ENCODE peak calls at places on chromosomes 16 and 17, in four cellular contexts. One of them, this sample, is unnamed. For H3K4me1, the result is how much of the 10 kb centered on the place peaks cover.

GRCh38 chr16:85662036-85662812 is 26.5 kb downstream of the GINS2 start:
- DNase-seq in Peyer's patch: no peak
- DNase-seq in PC-3: no peak
- DNase-seq in colonic mucosa: no peak
- DNase-seq in this sample: peak

GRCh38 chr17:4162366-4162765 is 19.4 kb downstream of the CYB5D2 start:
- DNase-seq in PC-3: no peak
- DNase-seq in colonic mucosa: no peak
- DNase-seq in Peyer's patch: no peak
- DNase-seq in this sample: no peak

GRCh38 chr17:57986841-57987581 is 1.0 kb downstream of the VEZF1 start:
- DNase-seq in PC-3: peak
- DNase-seq in Peyer's patch: peak
- DNase-seq in colonic mucosa: peak
- DNase-seq in this sample: peak

GRCh38 chr16:72312862-72313261 is 140.9 kb upstream of the PMFBP1 start:
- DNase-seq in colonic mucosa: no peak
- DNase-seq in Peyer's patch: no peak
- DNase-seq in PC-3: no peak
- DNase-seq in this sample: no peak

GRCh38 chr16:50532576-50532975 is 15.6 kb upstream of the NKD1 start:
- DNase-seq in Peyer's patch: no peak
- DNase-seq in PC-3: no peak
- DNase-seq in colonic mucosa: no peak
- DNase-seq in this sample: no peak

GRCh38 chr16:76195648-76196047 is 81.6 kb upstream of the CNTNAP4 start:
- DNase-seq in PC-3: no peak
- DNase-seq in colonic mucosa: no peak
- DNase-seq in Peyer's patch: no peak
- DNase-seq in this sample: no peak

GRCh38 chr16:81523387-81524115 is 78.9 kb downstream of the CMIP start:
- DNase-seq in Peyer's patch: no peak
- DNase-seq in PC-3: peak
- DNase-seq in colonic mucosa: no peak
- DNase-seq in this sample: peak

GRCh38 chr16:47142469-47143328 is 1.0 kb downstream of the NETO2 start:
- DNase-seq in PC-3: peak
- DNase-seq in Peyer's patch: peak
- DNase-seq in colonic mucosa: peak
- DNase-seq in this sample: peak

GRCh38 chr16:87086156-87086555 is 231.0 kb downstream of the C16orf95 start:
- DNase-seq in colonic mucosa: no peak
- DNase-seq in PC-3: peak
- DNase-seq in Peyer's patch: no peak
- DNase-seq in this sample: no peak

GRCh38 chr16:13839577-13839976 is 80.4 kb upstream of the ERCC4 start:
- DNase-seq in Peyer's patch: no peak
- DNase-seq in PC-3: no peak
- DNase-seq in colonic mucosa: no peak
- DNase-seq in this sample: no peak

GRCh38 chr17:39325528-39326240 is 75.7 kb downstream of the FBXL20 start:
- DNase-seq in Peyer's patch: no peak
- DNase-seq in PC-3: no peak
- DNase-seq in colonic mucosa: no peak
- DNase-seq in this sample: no peak

GRCh38 chr17:49993423-49994037 is 1.5 kb downstream of the DLX3 start:
- DNase-seq in Peyer's patch: peak
- DNase-seq in PC-3: peak
- DNase-seq in colonic mucosa: no peak
- DNase-seq in this sample: no peak

GRCh38 chr17:10557422-10557821 is 8.0 kb upstream of the MYH2 start:
- DNase-seq in Peyer's patch: no peak
- DNase-seq in colonic mucosa: no peak
- DNase-seq in PC-3: no peak
- DNase-seq in this sample: no peak

GRCh38 chr16:89200124-89200849 is at the start of gene SLC22A31:
- DNase-seq in PC-3: no peak
- DNase-seq in Peyer's patch: no peak
- DNase-seq in colonic mucosa: no peak
- DNase-seq in this sample: peak

DNA sequence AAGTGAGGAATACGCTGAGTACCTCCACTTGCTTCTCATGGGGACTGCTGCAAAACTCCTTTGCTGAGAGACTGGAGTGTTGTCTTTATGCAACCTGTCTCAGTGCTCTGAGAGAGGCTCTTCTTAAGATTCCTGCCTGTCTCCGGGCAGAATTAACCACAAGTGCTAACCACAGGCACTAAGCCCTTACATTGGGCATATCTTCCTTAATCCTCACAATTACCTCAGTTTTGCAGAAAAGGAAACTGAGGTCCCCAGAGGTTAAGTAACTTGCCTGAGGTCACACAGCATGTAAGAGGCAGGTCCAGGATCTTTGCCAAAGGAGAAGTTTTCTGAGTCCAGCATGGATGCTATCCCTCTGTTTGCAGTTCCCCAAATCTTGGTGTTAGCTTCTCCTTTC is 86.0 kb downstream of the GP2 start:
- DNase-seq in PC-3: no peak
- DNase-seq in Peyer's patch: no peak
- DNase-seq in colonic mucosa: no peak
- DNase-seq in this sample: no peak
- H3K4me1 ChIP-seq in PC-3: under half
- H3K4me1 ChIP-seq in Peyer's patch: under half
- H3K4me1 ChIP-seq in colonic mucosa: under half
- H3K4me1 ChIP-seq in this sample: under half

GRCh38 chr16:2016407-2016922 is 3.1 kb upstream of the NPW start:
- DNase-seq in colonic mucosa: no peak
- DNase-seq in Peyer's patch: no peak
- DNase-seq in PC-3: no peak
- DNase-seq in this sample: peak
- TF ChIP-seq CTCF in colonic mucosa: no peak
- TF ChIP-seq CTCF in Peyer's patch: no peak
- TF ChIP-seq CTCF in PC-3: peak
- TF ChIP-seq CTCF in this sample: no peak

DNA sequence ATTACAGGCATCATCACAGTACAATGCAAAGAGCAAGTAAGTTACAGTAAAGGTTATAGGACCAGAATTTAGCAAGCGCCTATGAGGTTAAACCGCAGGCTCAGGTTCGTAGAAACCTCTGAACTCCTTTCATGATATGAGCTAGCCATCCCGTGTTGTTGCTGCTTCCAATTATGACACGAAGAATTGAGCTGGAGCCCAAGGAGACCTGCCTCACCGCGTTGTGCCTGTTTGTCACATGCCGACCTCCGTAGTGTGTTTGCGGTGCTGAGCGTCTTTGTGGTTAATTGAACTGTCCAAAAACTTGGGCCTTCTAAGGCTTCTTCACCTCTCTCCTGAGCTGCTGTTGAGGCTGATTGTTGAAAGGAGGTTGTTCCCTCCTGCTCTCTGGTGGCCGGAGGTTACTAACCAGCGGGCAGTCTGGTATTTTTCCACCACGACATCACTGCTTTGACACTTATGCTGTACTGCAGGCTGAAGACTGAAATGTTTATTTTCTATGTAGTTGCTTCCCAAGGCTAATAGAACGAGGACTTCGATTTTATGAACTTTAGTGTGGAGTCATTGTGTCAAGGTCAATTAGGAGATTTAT is 67.5 kb downstream of the SEC14L1 start:
- DNase-seq in PC-3: no peak
- DNase-seq in Peyer's patch: no peak
- DNase-seq in colonic mucosa: no peak
- DNase-seq in this sample: no peak
- H3K4me1 ChIP-seq in PC-3: under half
- H3K4me1 ChIP-seq in Peyer's patch: under half
- H3K4me1 ChIP-seq in colonic mucosa: under half
- H3K4me1 ChIP-seq in this sample: under half

GRCh38 chr16:64094170-64094960 is 1027.5 kb downstream of the CDH11 start:
- DNase-seq in Peyer's patch: no peak
- DNase-seq in PC-3: no peak
- DNase-seq in colonic mucosa: no peak
- DNase-seq in this sample: no peak
- TF ChIP-seq CTCF in Peyer's patch: no peak
- TF ChIP-seq CTCF in PC-3: no peak
- TF ChIP-seq CTCF in colonic mucosa: no peak
- TF ChIP-seq CTCF in this sample: no peak

GRCh38 chr17:72008236-72008874 is 112.5 kb upstream of the SOX9 start:
- DNase-seq in Peyer's patch: no peak
- DNase-seq in PC-3: peak
- DNase-seq in colonic mucosa: no peak
- DNase-seq in this sample: no peak

GRCh38 chr17:72005332-72006163 is 115.3 kb upstream of the SOX9 start:
- DNase-seq in Peyer's patch: no peak
- DNase-seq in PC-3: no peak
- DNase-seq in colonic mucosa: no peak
- DNase-seq in this sample: no peak

GRCh38 chr17:72004476-72005331 is 116.1 kb upstream of the SOX9 start:
- DNase-seq in PC-3: no peak
- DNase-seq in colonic mucosa: no peak
- DNase-seq in Peyer's patch: no peak
- DNase-seq in this sample: no peak

GRCh38 chr17:72004011-72004427 is 116.8 kb upstream of the SOX9 start:
- DNase-seq in PC-3: peak
- DNase-seq in Peyer's patch: no peak
- DNase-seq in colonic mucosa: no peak
- DNase-seq in this sample: no peak
- H3K4me1 ChIP-seq in PC-3: under half
- H3K4me1 ChIP-seq in Peyer's patch: under half
- H3K4me1 ChIP-seq in colonic mucosa: under half
- H3K4me1 ChIP-seq in this sample: under half

GRCh38 chr16:73399997-73400396 is 352.1 kb upstream of the ZFHX3 start:
- DNase-seq in Peyer's patch: no peak
- DNase-seq in colonic mucosa: no peak
- DNase-seq in PC-3: no peak
- DNase-seq in this sample: no peak

GRCh38 chr16:73404001-73404400 is 356.1 kb upstream of the ZFHX3 start:
- DNase-seq in PC-3: no peak
- DNase-seq in colonic mucosa: no peak
- DNase-seq in Peyer's patch: no peak
- DNase-seq in this sample: no peak

GRCh38 chr16:73405851-73406250 is 357.9 kb upstream of the ZFHX3 start:
- DNase-seq in Peyer's patch: no peak
- DNase-seq in PC-3: no peak
- DNase-seq in colonic mucosa: no peak
- DNase-seq in this sample: no peak
- TF ChIP-seq CTCF in Peyer's patch: no peak
- TF ChIP-seq CTCF in PC-3: no peak
- TF ChIP-seq CTCF in colonic mucosa: no peak
- TF ChIP-seq CTCF in this sample: no peak

GRCh38 chr17:17942846-17943245 is 29.4 kb downstream of the TOM1L2 start:
- DNase-seq in PC-3: peak
- DNase-seq in colonic mucosa: no peak
- DNase-seq in Peyer's patch: no peak
- DNase-seq in this sample: no peak

GRCh38 chr17:17940451-17940911 is 31.7 kb downstream of the TOM1L2 start:
- DNase-seq in Peyer's patch: no peak
- DNase-seq in colonic mucosa: no peak
- DNase-seq in PC-3: peak
- DNase-seq in this sample: no peak

GRCh38 chr17:17943281-17943984 is 28.8 kb downstream of the TOM1L2 start:
- DNase-seq in Peyer's patch: no peak
- DNase-seq in colonic mucosa: no peak
- DNase-seq in PC-3: no peak
- DNase-seq in this sample: no peak

GRCh38 chr17:17938388-17939107 is 33.7 kb downstream of the TOM1L2 start:
- DNase-seq in colonic mucosa: peak
- DNase-seq in PC-3: no peak
- DNase-seq in Peyer's patch: no peak
- DNase-seq in this sample: no peak

GRCh38 chr17:17941015-17941414 is 31.2 kb downstream of the TOM1L2 start:
- DNase-seq in colonic mucosa: no peak
- DNase-seq in Peyer's patch: no peak
- DNase-seq in PC-3: no peak
- DNase-seq in this sample: no peak
- H3K4me1 ChIP-seq in colonic mucosa: under half
- H3K4me1 ChIP-seq in Peyer's patch: under half
- H3K4me1 ChIP-seq in PC-3: half or more
- H3K4me1 ChIP-seq in this sample: half or more

GRCh38 chr17:17702370-17702769 is 21.1 kb downstream of the RAI1 start:
- DNase-seq in colonic mucosa: no peak
- DNase-seq in PC-3: no peak
- DNase-seq in Peyer's patch: no peak
- DNase-seq in this sample: no peak

GRCh38 chr17:17700251-17700969 is 19.2 kb downstream of the RAI1 start:
- DNase-seq in PC-3: no peak
- DNase-seq in colonic mucosa: peak
- DNase-seq in Peyer's patch: no peak
- DNase-seq in this sample: no peak

GRCh38 chr17:17701112-17701511 is 19.9 kb downstream of the RAI1 start:
- DNase-seq in PC-3: no peak
- DNase-seq in Peyer's patch: no peak
- DNase-seq in colonic mucosa: no peak
- DNase-seq in this sample: no peak

GRCh38 chr17:17702821-17703607 is 21.8 kb downstream of the RAI1 start:
- DNase-seq in PC-3: no peak
- DNase-seq in Peyer's patch: no peak
- DNase-seq in colonic mucosa: no peak
- DNase-seq in this sample: no peak

GRCh38 chr17:17701658-17702057 is 20.4 kb downstream of the RAI1 start:
- DNase-seq in colonic mucosa: no peak
- DNase-seq in PC-3: no peak
- DNase-seq in Peyer's patch: no peak
- DNase-seq in this sample: no peak
- TF ChIP-seq CTCF in colonic mucosa: no peak
- TF ChIP-seq CTCF in PC-3: no peak
- TF ChIP-seq CTCF in Peyer's patch: no peak
- TF ChIP-seq CTCF in this sample: no peak

DNA sequence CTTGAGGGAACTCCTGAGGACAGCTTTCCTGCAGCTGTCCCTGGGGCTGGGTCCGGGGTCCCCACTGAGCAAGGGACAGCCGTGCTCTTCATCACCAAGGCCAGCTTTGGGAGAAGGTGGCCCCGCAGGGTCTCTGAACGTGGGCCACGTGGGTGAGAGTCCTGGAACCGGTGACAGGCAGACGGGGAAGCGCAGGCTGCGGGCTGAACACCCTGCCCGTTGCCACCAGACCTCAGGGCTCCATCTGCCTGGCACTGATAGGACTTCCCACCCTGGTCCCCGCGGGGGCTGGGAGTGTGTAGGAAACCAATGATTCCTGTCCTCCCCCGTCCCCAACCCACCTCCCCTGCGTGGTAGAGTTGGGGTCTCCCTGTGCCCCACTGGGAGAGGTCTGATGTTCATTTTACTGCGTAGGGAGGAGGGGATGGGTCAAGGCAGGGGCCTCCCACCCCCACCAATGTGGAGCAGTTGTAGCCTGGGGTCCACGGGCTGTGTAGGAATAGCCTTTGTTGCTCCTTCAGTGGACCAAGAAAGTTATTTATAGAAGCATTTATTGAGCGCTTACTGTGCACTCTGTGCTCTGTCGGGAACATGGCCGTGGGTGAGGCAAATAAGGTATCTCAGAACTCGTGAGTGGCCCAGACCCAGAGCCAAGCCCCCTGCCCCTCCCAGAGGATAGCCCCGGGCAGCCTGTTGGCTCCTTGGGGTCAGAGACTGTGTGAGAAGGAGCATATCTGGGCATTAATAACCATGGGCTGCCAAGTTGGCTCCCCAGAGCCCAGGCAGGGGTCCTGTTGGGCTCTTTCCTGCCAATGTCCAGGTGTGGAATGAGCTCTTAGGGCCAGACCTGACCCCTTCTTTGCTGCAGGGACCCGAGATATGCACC is 1.3 kb downstream of the ADGRG1 start:
- DNase-seq in colonic mucosa: no peak
- DNase-seq in Peyer's patch: no peak
- DNase-seq in PC-3: no peak
- DNase-seq in this sample: no peak
- H3K4me1 ChIP-seq in colonic mucosa: under half
- H3K4me1 ChIP-seq in Peyer's patch: under half
- H3K4me1 ChIP-seq in PC-3: half or more
- H3K4me1 ChIP-seq in this sample: half or more